ENCODE peak calls at places on chromosomes 3 and 15, in nine cellular contexts. E is type B pancreatic cell; O is CD4-positive, alpha-beta T cell; T is psoas muscle; Y is activated naive CD4-positive, alpha-beta T cell treated with anti-CD3 and anti-CD28 coated beads for 36 hours; A is activated CD4-positive, alpha-beta T cell treated with anti-CD3 and anti-CD28 coated beads, Interleukin-2, amount 10 ng/mL, durations not matched to agents 7 days and 5 days; X is 8988T; I is fibroblast of the conjunctiva; J is foreskin keratinocyte. R is an unnamed sample.

GRCh38 chr15:79450648-79451047 is 18.5 kb downstream of the MINAR1 start:
- DNase-seq in E (no peak), O (no peak), T (no peak), Y (no peak), A (no peak), X (no peak), I (no peak), J (no peak), R (no peak)

GRCh38 chr3:69784854-69785523 is 45.7 kb downstream of the MITF start:
- DNase-seq in E (no peak), O (no peak), T (peak; percentile 86), Y (no peak), A (no peak), X (no peak), I (no peak), J (peak; percentile 33), R (peak; percentile 84)

GRCh38 chr3:150293401-150294001 is 114.6 kb upstream of the TSC22D2 start:
- DNase-seq in E (no peak), O (no peak), T (no peak), Y (no peak), A (no peak), X (no peak), I (peak; percentile 72), J (peak; percentile 63), R (no peak)

GRCh38 chr3:24240306-24240705 is 254.3 kb downstream of the THRB start:
- DNase-seq in E (no peak), O (no peak), T (no peak), Y (no peak), A (no peak), X (no peak), I (no peak), J (no peak), R (no peak)

GRCh38 chr15:48415036-48415886 is 84.0 kb downstream of the DUT start:
- DNase-seq in E (no peak), O (no peak), T (no peak), Y (no peak), A (no peak), X (no peak), I (no peak), J (peak; percentile 51), R (no peak)

GRCh38 chr3:190384241-190384863 is 3.6 kb upstream of the CLDN16 start:
- DNase-seq in E (no peak), O (no peak), T (no peak), Y (peak; percentile 48), A (no peak), X (no peak), I (no peak), J (peak; percentile 93), R (no peak)

GRCh38 chr15:90039996-90040395 is 38.9 kb downstream of the ZNF710 start:
- DNase-seq in E (no peak), O (no peak), T (no peak), Y (no peak), A (no peak), X (no peak), I (no peak), J (no peak), R (no peak)

GRCh38 chr15:56537881-56538280 is 72.9 kb upstream of the MNS1 start:
- DNase-seq in E (no peak), O (peak; percentile 5), T (peak; percentile 54), Y (peak; percentile 49), A (peak; percentile 76), X (no peak), I (no peak), J (no peak), R (no peak)

R was measured in osteocyte.